ENCODE peak calls at places on chromosomes 3 and 15, in seven cellular contexts. C, Q, J, L, S, W and I are unnamed samples.

GRCh38 chr3:117439812-117440211 is 730.2 kb downstream of the TUSC7 start:
- DNase-seq in C (peak; percentile 45), Q (peak; percentile 30), J (peak; percentile 71), L (no peak), S (no peak), W (peak; percentile 39), I (no peak)

GRCh38 chr15:53068671-53069070 is 278.5 kb upstream of the ONECUT1 start:
- DNase-seq in C (no peak), Q (no peak), J (no peak), L (no peak), S (no peak), W (no peak), I (no peak)

GRCh38 chr3:113660458-113660857 is 36.0 kb downstream of the USF3 start:
- DNase-seq in C (no peak), Q (no peak), J (no peak), L (no peak), S (no peak), W (no peak), I (no peak)

GRCh38 chr3:59775106-59775505 is 725.3 kb upstream of the CFAP20DC start:
- DNase-seq in C (peak; percentile 48), Q (peak; percentile 33), J (no peak), L (no peak), S (no peak), W (no peak), I (peak; percentile 61)

GRCh38 chr3:193118907-193119306 is 122.1 kb upstream of the PLAAT1 start:
- DNase-seq in C (no peak), Q (no peak), J (peak; percentile 32), L (no peak), S (no peak), W (no peak), I (no peak)

GRCh38 chr15:71011503-71012155 is 103.6 kb upstream of the THSD4 start:
- DNase-seq in C (peak; percentile 84), Q (peak; percentile 44), J (peak; percentile 31), L (no peak), S (no peak), W (peak; percentile 14), I (peak; percentile 27)

GRCh38 chr3:110165753-110166152 is 828.4 kb upstream of the DPPA4 start:
- DNase-seq in C (no peak), Q (peak; percentile 1), J (peak; percentile 92), L (no peak), S (peak; percentile 58), W (no peak), I (no peak)

GRCh38 chr3:141333796-141334626 is 34.3 kb upstream of the ZBTB38 start:
- DNase-seq in C (peak; percentile 78), Q (peak; percentile 78), J (no peak), L (no peak), S (no peak), W (no peak), I (no peak)

GRCh38 chr3:175179055-175179454 is 319.9 kb downstream of the NAALADL2 start:
- DNase-seq in C (peak; percentile 20), Q (no peak), J (no peak), L (no peak), S (no peak), W (no peak), I (no peak)

GRCh38 chr3:16807441-16807840 is 77.3 kb upstream of the PLCL2 start:
- DNase-seq in C (no peak), Q (no peak), J (no peak), L (no peak), S (no peak), W (no peak), I (peak; percentile 70)

DNA sequence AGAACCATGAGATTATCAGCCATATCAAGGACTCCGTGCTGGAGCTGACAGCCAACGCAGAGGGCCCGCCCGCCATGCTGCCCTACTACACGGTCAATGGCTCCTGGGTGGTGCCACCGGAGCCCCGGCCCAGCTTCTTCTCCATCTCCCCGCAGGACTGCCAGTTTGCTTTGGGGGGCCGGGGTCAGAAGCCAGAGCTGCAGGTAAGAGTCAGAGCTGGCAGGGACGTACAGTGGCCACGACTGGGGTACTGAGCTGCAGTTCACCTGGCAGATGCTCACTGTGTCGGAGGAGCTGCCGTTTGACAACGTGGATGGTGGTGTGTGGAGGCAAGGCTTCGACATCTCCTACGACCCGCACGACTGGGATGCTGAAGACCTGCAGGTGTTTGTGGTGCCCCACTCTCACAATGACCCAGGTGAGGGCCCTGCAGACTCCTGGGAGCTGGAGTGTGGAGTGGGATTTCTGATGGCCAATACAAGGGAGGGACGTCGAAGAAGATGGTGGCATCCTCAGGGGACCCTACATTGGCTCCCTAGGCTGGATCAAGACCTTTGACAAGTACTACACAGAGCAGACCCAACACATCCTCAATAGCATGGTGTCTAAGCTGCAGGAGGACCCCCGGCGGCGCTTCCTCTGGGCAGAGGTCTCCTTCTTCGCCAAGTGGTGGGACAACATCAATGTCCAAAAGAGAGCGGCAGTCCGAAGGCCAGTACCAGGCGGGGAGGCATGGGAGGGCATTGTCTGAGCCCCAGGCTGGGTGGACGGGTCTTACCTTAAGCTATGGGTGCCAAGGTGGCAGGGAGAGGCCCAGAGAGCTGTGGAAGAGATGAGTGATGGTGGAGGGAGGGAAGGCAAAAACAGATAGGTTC is 2.4 kb downstream of the MAN2A2 start:
- DNase-seq in C (no peak), Q (no peak), J (no peak), L (no peak), S (no peak), W (no peak), I (no peak)
- H3K4ac ChIP-seq in C (no peak overlapping the region), Q (no peak overlapping the region), J (no peak overlapping the region), L (no peak overlapping the region), S (no peak overlapping the region), W (no peak overlapping the region), I (no peak overlapping the region)

GRCh38 chr15:65642588-65642987 is 20.9 kb downstream of the SLC24A1 start:
- DNase-seq in C (no peak), Q (no peak), J (no peak), L (no peak), S (no peak), W (no peak), I (no peak)
- H3K4ac ChIP-seq in C (no peak overlapping the region), Q (no peak overlapping the region), J (no peak overlapping the region), L (no peak overlapping the region), S (no peak overlapping the region), W (no peak overlapping the region), I (no peak overlapping the region)

DNA sequence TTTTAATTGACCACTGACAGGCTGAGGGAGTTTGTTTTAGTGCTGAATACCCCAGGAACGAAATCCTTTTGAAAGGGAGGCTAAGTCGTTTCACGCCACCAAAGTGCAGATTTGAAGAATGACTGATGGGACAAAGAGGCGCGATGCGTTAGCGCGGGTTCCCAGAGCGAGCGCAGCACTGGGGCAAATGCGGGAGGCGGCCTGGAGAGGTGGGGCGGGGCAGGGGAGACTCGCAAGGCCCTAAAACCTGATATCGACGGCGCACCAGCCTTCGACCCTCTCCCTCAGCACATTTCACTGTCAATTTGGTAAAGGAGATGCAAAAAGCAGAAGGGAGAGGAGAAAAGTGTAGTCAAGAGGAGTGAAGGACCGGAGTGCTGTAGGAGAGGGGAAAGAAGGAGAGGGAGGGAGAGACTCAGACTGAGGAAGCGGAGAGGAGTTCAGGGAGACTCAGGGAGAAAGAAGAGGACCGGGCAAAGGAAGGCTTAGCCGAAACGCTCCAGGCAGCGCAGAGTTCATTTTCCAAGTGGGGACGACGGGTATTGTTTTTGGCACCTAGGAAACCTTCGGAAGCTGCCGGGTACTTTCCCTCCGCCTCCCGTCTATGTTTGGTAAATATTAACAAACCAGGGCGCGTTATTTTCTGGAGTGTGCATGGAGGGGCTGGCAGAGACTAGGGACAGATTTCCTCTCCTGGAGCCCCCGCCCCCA is 3.8 kb upstream of the FOXB1 start:
- DNase-seq in C (no peak), Q (no peak), J (peak; percentile 72), L (peak; percentile 67), S (peak; percentile 61), W (peak; percentile 52), I (no peak)
- H3K4ac ChIP-seq in C (no peak overlapping the region), Q (no peak overlapping the region), J (no peak overlapping the region), L (no peak overlapping the region), S (no peak overlapping the region), W (no peak overlapping the region), I (no peak overlapping the region)

GRCh38 chr3:172908871-172909270 is 158.3 kb downstream of the ECT2 start:
- DNase-seq in C (no peak), Q (no peak), J (no peak), L (no peak), S (no peak), W (no peak), I (no peak)

GRCh38 chr3:172905480-172905850 is 154.9 kb downstream of the ECT2 start:
- DNase-seq in C (no peak), Q (no peak), J (no peak), L (no peak), S (no peak), W (no peak), I (no peak)

GRCh38 chr3:172913911-172914730 is 163.6 kb downstream of the ECT2 start:
- DNase-seq in C (no peak), Q (no peak), J (no peak), L (no peak), S (no peak), W (no peak), I (no peak)

GRCh38 chr3:172915911-172916514 is 165.5 kb downstream of the ECT2 start:
- DNase-seq in C (no peak), Q (no peak), J (no peak), L (no peak), S (no peak), W (no peak), I (no peak)

DNA sequence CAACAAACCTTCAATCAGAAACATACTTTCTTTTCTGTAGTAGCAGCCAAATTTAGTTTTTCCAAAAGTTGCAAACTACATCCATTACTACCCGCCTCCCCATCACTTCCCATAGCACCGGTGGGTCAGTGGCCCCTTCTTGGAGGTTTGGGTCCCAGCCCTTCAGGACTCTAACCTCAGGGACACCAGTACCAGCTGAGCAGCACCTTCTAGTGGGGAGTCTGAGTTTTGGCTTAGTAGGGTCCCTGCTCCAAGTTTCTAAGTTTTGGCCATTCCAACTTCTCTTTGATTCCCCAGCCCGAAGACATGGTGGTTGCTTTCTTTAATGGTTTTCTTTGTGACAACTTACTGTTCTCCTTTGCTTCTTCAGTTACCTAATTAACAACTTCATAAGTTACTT is 160.6 kb downstream of the ECT2 start:
- DNase-seq in C (no peak), Q (no peak), J (peak; percentile 31), L (no peak), S (peak; percentile 33), W (no peak), I (no peak)
- H3K4ac ChIP-seq in C (no peak overlapping the region), Q (no peak overlapping the region), J (no peak overlapping the region), L (no peak overlapping the region), S (no peak overlapping the region), W (no peak overlapping the region), I (no peak overlapping the region)

DNA sequence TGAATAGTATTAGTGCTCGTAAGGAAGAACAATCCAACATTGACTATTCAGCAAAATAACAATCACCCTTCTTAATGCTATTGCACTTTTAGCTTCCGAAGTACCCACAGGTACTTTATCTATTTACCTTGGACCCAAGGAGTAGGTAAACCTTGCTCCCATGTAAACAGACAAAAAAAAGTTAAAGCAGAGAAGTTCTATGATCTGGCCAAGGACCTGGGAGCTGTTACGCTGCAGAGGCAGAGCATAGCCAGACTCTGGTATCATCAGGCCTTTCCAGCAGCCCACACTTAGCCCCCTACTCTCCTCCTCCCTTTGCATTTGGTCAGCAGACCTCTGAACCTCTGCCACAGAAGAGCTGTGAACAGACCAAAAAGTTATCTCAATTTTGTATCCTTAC is 130.3 kb upstream of the TPM1 start:
- DNase-seq in C (no peak), Q (no peak), J (no peak), L (no peak), S (no peak), W (no peak), I (no peak)
- H3K4ac ChIP-seq in C (no peak overlapping the region), Q (no peak overlapping the region), J (no peak overlapping the region), L (no peak overlapping the region), S (no peak overlapping the region), W (no peak overlapping the region), I (peak overlapping the region; percentile 50)